ENCODE peak calls at places on chromosomes 12 and 14, in seven cellular contexts. T is LoVo; C is D341Med; G is T-helper 9 cell; Q is activated CD4-positive, alpha-beta memory T cell treated with anti-CD3 and anti-CD28 coated beads, Interleukin-2, amount 10 ng/mL, durations not matched to agents 7 days and 5 days; H is RPMI7951; F is activated T-cell treated with anti-CD3 and anti-CD28 coated beads, Interleukin-2, amount 50 U/mL, for 72 hours. W is an unnamed sample.

GRCh38 chr14:92464716-92465115 is 48.9 kb upstream of the RIN3 start:
- DNase-seq in T (no peak), F (no peak), G (no peak), H (no peak), Q (no peak), C (no peak), W (no peak)

GRCh38 chr14:58918066-58918465 is 270.4 kb upstream of the DAAM1 start:
- DNase-seq in T (no peak), F (no peak), G (no peak), C (no peak), Q (no peak), H (peak), W (no peak)

GRCh38 chr14:64005822-64006221 is 153.0 kb downstream of the SYNE2 start:
- DNase-seq in G (no peak), H (no peak), F (no peak), T (no peak), Q (no peak), C (no peak), W (no peak)

GRCh38 chr12:33770652-33771051 is 251.6 kb upstream of the ALG10 start:
- DNase-seq in T (no peak), G (no peak), C (no peak), F (no peak), Q (no peak), H (no peak), W (no peak)

GRCh38 chr14:50403433-50403832 is 6.8 kb upstream of the CDKL1 start:
- DNase-seq in H (peak), F (no peak), G (no peak), C (no peak), Q (no peak), T (no peak), W (no peak)

GRCh38 chr12:64610092-64610659 is at the start of gene RASSF3:
- DNase-seq in F (peak), C (peak), G (peak), Q (peak), T (peak), H (peak), W (peak)

GRCh38 chr14:41137741-41138140 is 468.9 kb upstream of the LRFN5 start:
- DNase-seq in G (no peak), Q (no peak), T (no peak), H (no peak), F (no peak), C (no peak), W (no peak)

GRCh38 chr14:21017528-21018245 is 7.2 kb downstream of the NDRG2 start:
- DNase-seq in H (no peak), T (no peak), G (no peak), C (no peak), F (no peak), Q (no peak), W (no peak)

GRCh38 chr14:105080161-105080560 is 14.9 kb upstream of the GPR132 start:
- DNase-seq in H (no peak), Q (no peak), G (no peak), C (no peak), F (no peak), T (no peak), W (no peak)

GRCh38 chr12:70590549-70591226 is 46.5 kb downstream of the PTPRB start:
- DNase-seq in H (peak), G (no peak), F (no peak), C (no peak), Q (no peak), T (no peak), W (no peak)

GRCh38 chr12:79058342-79058741 is 193.8 kb downstream of the SYT1 start:
- DNase-seq in F (no peak), H (peak), T (peak), C (no peak), G (no peak), Q (no peak), W (peak)

GRCh38 chr14:74922752-74923401 is at the start of gene RPS6KL1:
- DNase-seq in H (peak), F (peak), Q (peak), G (peak), T (peak), C (peak), W (peak)

GRCh38 chr12:24069532-24070395 is 120.3 kb upstream of the SOX5 start:
- DNase-seq in F (no peak), T (no peak), H (peak), G (no peak), Q (no peak), C (no peak), W (no peak)

GRCh38 chr14:71783786-71784185 is 148.4 kb upstream of the RGS6 start:
- DNase-seq in Q (no peak), C (no peak), G (no peak), F (no peak), T (no peak), H (peak), W (no peak)

GRCh38 chr14:102192840-102193502 is 53.3 kb downstream of the WDR20 start:
- DNase-seq in H (no peak), G (no peak), Q (no peak), F (no peak), C (no peak), T (no peak), W (no peak)